ENCODE peak calls at places on chromosomes 13 and 19, in nine cellular contexts. V is AG09319, G is ascending aorta, P is OCI-LY7, S is WTC11, M is esophagus squamous epithelium, A is nephron progenitor cell, Z is hepatocyte, H is tibial nerve. R is an unnamed sample.

GRCh38 chr13:109918179-109918651 is 131.8 kb upstream of the IRS2 start:
- DNase-seq in V (no peak), Z (peak), A (no peak), H (no peak), M (no peak), G (peak), P (no peak), S (no peak), R (no peak)

GRCh38 chr13:42970824-42971669 is 21.0 kb downstream of the EPSTI1 start:
- DNase-seq in G (no peak), M (no peak), A (peak), S (peak), V (no peak), P (peak), H (no peak), Z (peak), R (no peak)

GRCh38 chr13:33381906-33382305 is 96.4 kb upstream of the STARD13 start:
- DNase-seq in V (no peak), M (no peak), G (no peak), Z (no peak), A (no peak), P (no peak), H (no peak), S (no peak), R (no peak)

GRCh38 chr13:80011448-80012212 is 329.3 kb downstream of the SPRY2 start:
- DNase-seq in P (no peak), M (no peak), Z (no peak), H (no peak), G (no peak), A (no peak), V (no peak), S (no peak), R (no peak)

GRCh38 chr13:46182491-46182877 is 507 bp upstream of the LCP1 start:
- DNase-seq in G (no peak), Z (no peak), A (no peak), V (no peak), P (no peak), M (no peak), S (no peak), H (no peak), R (no peak)

GRCh38 chr13:105255472-105255871 is 1280.0 kb downstream of the EFNB2 start:
- DNase-seq in V (no peak), S (no peak), P (no peak), M (no peak), A (no peak), Z (no peak), G (no peak), H (no peak), R (no peak)

GRCh38 chr13:113176292-113176691 is 17.8 kb downstream of the PROZ start:
- DNase-seq in P (no peak), A (no peak), H (no peak), V (no peak), Z (no peak), G (no peak), M (no peak), S (no peak), R (peak)

GRCh38 chr19:14031719-14032480 is at the start of gene IL27RA:
- DNase-seq in V (no peak), Z (peak), G (peak), S (peak), H (peak), A (peak), P (peak), M (no peak), R (no peak)

GRCh38 chr19:17455711-17456123 is 5.0 kb downstream of the NXNL1 start:
- DNase-seq in A (peak), V (no peak), G (no peak), H (no peak), P (no peak), S (peak), M (no peak), Z (no peak), R (no peak)

GRCh38 chr13:38566526-38566925 is 120.4 kb upstream of the FREM2 start:
- DNase-seq in M (no peak), H (no peak), A (no peak), P (no peak), Z (peak), V (no peak), S (no peak), G (no peak), R (no peak)

GRCh38 chr13:103325675-103326074 is 259.5 kb upstream of the SLC10A2 start:
- DNase-seq in S (no peak), M (no peak), P (no peak), H (no peak), Z (no peak), A (no peak), V (no peak), G (no peak), R (no peak)

GRCh38 chr19:49333426-49334288 is 1.5 kb upstream of the CD37 start:
- DNase-seq in A (no peak), M (no peak), Z (no peak), S (no peak), G (peak), V (no peak), H (no peak), P (peak), R (no peak)

GRCh38 chr19:18683955-18684641 is 618 bp downstream of the CRTC1 start:
- DNase-seq in H (no peak), V (no peak), M (no peak), Z (no peak), A (no peak), G (no peak), S (no peak), P (no peak), R (no peak)

GRCh38 chr13:101204270-101205011 is 211.9 kb downstream of the NALCN start:
- DNase-seq in P (no peak), Z (no peak), G (no peak), H (no peak), M (no peak), V (peak), S (no peak), A (no peak), R (no peak)

GRCh38 chr19:43576479-43576878 is 878 bp downstream of the PINLYP start:
- DNase-seq in M (no peak), S (no peak), Z (no peak), G (no peak), V (no peak), A (no peak), H (no peak), P (no peak), R (no peak)

GRCh38 chr19:3372413-3372812 is 6.0 kb downstream of the NFIC start:
- DNase-seq in H (no peak), M (no peak), Z (no peak), S (no peak), V (no peak), G (no peak), A (no peak), P (no peak), R (no peak)

GRCh38 chr19:3378352-3379146 is 12.2 kb downstream of the NFIC start:
- DNase-seq in A (no peak), G (no peak), Z (no peak), V (no peak), S (no peak), M (no peak), P (no peak), H (no peak), R (no peak)

GRCh38 chr19:3374369-3375112 is 8.2 kb downstream of the NFIC start:
- DNase-seq in M (no peak), G (peak), Z (no peak), V (no peak), P (no peak), A (no peak), S (no peak), H (no peak), R (no peak)

GRCh38 chr19:3373971-3374368 is 7.6 kb downstream of the NFIC start:
- DNase-seq in P (no peak), G (no peak), A (no peak), M (no peak), Z (no peak), S (no peak), H (no peak), V (no peak), R (no peak)

GRCh38 chr19:3375221-3376088 is 9.1 kb downstream of the NFIC start:
- DNase-seq in P (no peak), Z (no peak), H (peak), S (no peak), A (no peak), G (peak), V (no peak), M (no peak), R (no peak)
- TF ChIP-seq CTCF in P (no peak), Z (no peak), H (no peak), S (no peak), A (no peak), G (no peak), V (no peak), M (no peak), R (no peak)

DNA sequence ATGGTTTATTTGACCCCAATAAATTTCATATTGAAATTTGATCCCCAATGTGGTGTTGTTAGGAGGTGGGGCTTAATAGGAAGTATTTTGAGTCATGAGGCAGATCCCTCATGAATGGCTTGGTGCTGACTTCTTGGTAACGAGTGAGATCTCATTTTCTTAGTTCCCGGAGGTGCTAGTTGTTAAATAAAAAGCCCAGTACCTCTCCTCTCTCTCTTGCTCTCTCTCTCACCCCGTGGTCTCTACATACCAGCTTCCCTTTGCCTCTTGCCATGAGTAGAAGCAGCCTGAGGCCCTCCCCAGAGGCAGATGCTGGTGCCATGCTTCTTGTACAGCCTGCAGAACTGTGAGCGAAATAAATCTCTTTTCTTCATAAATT is 39.4 kb upstream of the KATNAL1 start:
- DNase-seq in Z (no peak), A (no peak), S (no peak), V (no peak), M (no peak), G (no peak), H (no peak), P (no peak), R (no peak)
- TF ChIP-seq CTCF in Z (no peak), A (no peak), S (no peak), V (no peak), M (no peak), G (no peak), H (no peak), P (no peak), R (no peak)

GRCh38 chr13:94228781-94229180 is 250.7 kb downstream of the DCT start:
- DNase-seq in M (no peak), G (no peak), H (no peak), V (no peak), A (no peak), P (no peak), Z (no peak), S (no peak), R (no peak)

GRCh38 chr13:94227255-94227879 is 252.1 kb downstream of the DCT start:
- DNase-seq in H (no peak), P (no peak), G (no peak), Z (no peak), S (no peak), M (no peak), A (no peak), V (no peak), R (no peak)

GRCh38 chr13:94224670-94225069 is 254.8 kb downstream of the DCT start:
- DNase-seq in S (no peak), G (no peak), H (no peak), V (no peak), M (no peak), A (no peak), Z (no peak), P (no peak), R (no peak)
- TF ChIP-seq CTCF in S (no peak), G (no peak), H (no peak), V (peak), M (no peak), A (no peak), Z (no peak), P (no peak), R (peak)

GRCh38 chr19:51059715-51060114 is 5.2 kb downstream of the KLK13 start:
- DNase-seq in Z (no peak), M (no peak), H (no peak), A (no peak), G (no peak), P (no peak), S (no peak), V (no peak), R (no peak)
- TF ChIP-seq CTCF in Z (no peak), M (no peak), H (no peak), A (no peak), G (no peak), P (no peak), S (no peak), V (no peak), R (no peak)